ENCODE peak calls at places on chromosomes 4 and X, in four cellular contexts. D, O, U and H are unnamed samples.

GRCh38 chr4:78551420-78552351 is at the start of gene ANXA3:
- DNase-seq in D (no peak), O (peak), U (no peak), H (no peak)

GRCh38 chrX:72216973-72217372 is 21.9 kb downstream of the ERCC6L start:
- DNase-seq in U (no peak), O (no peak), D (peak), H (no peak)

GRCh38 chr4:88522702-88523324 is 763 bp downstream of the PYURF start:
- DNase-seq in O (peak), U (peak), D (peak), H (peak)

GRCh38 chr4:10947898-10948297 is 263.3 kb upstream of the CLNK start:
- DNase-seq in D (no peak), O (no peak), U (no peak), H (no peak)

GRCh38 chrX:19673334-19674040 is 158.2 kb upstream of the MAP3K15 start:
- DNase-seq in U (peak), D (peak), O (peak), H (peak)

GRCh38 chr4:76689079-76689817 is 208.7 kb downstream of the SOWAHB start:
- DNase-seq in O (peak), D (peak), U (no peak), H (peak)

GRCh38 chrX:118211891-118212816 is 95.5 kb upstream of the KLHL13 start:
- DNase-seq in U (no peak), O (no peak), D (no peak), H (no peak)

GRCh38 chr4:182955411-182955810 is 38.2 kb upstream of the DCTD start:
- DNase-seq in D (peak), U (no peak), O (no peak), H (no peak)

GRCh38 chr4:113762061-113762850 is 718 bp upstream of the CAMK2D start:
- DNase-seq in D (peak), U (peak), O (peak), H (peak)

GRCh38 chrX:20112022-20112421 is 4.7 kb downstream of the MAP7D2 start:
- DNase-seq in O (no peak), U (no peak), D (no peak), H (no peak)

GRCh38 chr4:190017357-190018200 is 9.5 kb downstream of the FRG2 start:
- DNase-seq in U (no peak), D (no peak), O (no peak), H (no peak)

GRCh38 chrX:19760345-19760744 is 127.1 kb downstream of the SH3KBP1 start:
- DNase-seq in D (no peak), O (no peak), U (no peak), H (no peak)

GRCh38 chr4:177401658-177402273 is 40.5 kb downstream of the AGA start:
- DNase-seq in D (no peak), U (no peak), O (no peak), H (no peak)

GRCh38 chrX:47815901-47816845 is 20.5 kb upstream of the ZNF81 start:
- DNase-seq in U (peak), D (peak), O (peak), H (peak)

GRCh38 chrX:70508296-70508911 is 63.8 kb downstream of the DLG3 start:
- DNase-seq in O (peak), D (peak), U (peak), H (peak)

GRCh38 chrX:11427082-11428033 is 134.1 kb downstream of the AMELX start:
- DNase-seq in O (peak), U (peak), D (peak), H (no peak)

DNA sequence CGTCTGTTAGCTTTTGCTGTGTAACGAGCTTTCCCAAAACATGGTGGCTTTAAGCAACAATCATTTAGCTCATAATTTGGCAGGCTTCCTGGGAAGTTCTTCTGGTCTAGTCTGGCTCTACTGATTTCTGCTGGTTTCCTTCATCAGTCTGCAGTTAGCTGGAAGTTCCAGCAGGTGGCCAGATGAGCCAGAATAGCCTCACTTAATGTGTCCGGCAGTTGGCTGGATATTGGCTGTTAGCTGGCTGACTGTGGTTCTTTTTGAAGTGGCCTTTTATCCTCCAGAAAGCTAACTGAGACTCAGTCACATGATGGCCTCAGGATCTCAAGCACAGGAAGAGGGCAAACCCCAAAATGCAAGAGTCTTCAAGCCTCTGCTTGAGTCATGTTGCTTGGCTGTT is 34.9 kb downstream of the FTHL17 start:
- DNase-seq in D (peak), U (peak), O (peak), H (peak)
- TF ChIP-seq CTCF in D (peak), U (peak), O (peak), H (peak)

DNA sequence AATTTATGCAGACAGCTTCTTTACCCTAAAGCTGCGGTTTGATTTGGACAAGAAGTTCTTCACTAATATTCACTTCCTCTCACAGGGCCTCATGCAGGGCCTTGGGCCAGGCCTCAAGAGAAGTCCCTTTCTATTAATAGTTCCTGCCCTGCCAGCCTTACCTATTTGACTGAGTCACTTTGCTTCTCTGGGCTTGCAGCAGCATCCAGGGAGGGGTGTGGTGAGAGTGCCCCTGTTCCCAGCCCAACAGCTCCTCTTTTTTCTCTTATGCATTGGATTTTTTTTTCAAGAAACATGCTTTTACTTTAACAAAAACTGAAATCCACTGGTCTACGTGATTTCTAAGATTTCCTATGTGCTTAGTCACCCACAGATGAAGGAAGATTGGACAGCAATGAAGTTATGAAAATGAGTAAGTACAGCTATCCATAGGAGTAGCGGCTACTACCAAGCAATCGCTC is 26.7 kb downstream of the FAM156B start:
- DNase-seq in U (peak), D (peak), O (peak), H (peak)
- H3K4me3 ChIP-seq in U (no peak), D (no peak), O (no peak), H (no peak)

DNA sequence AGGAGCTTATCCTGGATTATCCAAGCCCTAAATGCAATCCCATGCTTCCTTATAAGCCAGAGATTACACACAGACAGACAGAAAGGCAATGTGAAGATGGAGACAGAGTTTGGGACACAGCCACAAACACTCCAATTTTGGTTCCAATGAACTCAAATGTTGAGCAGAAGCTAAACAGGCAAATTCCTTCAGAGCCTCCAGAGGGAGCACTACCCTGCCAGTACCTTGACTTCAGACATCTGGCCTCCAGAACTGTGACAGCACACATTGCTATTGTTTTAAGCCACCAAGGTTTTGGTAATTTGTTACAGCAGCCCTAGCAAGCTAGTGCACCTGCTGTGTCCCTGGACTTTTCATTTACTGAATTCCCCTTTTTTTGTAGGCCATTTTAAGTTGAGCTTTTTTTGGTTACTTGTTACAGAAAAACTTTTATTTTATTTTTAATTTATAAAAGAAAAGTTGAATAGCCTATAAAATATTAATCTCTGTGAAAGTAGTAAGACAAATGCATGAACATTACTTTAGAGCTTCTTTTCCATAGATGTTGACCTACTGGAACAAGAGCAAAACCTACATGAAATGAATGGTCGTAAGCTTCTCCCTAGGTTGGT is 33.4 kb upstream of the SRD5A3 start:
- DNase-seq in D (peak), U (peak), O (peak), H (peak)
- TF ChIP-seq CTCF in D (peak), U (peak), O (peak), H (peak)

GRCh38 chrX:48835524-48836329 is at the start of gene PCSK1N:
- DNase-seq in O (no peak), D (no peak), U (no peak), H (no peak)
- H3K4me3 ChIP-seq in O (peak), D (no peak), U (no peak), H (no peak)

DNA sequence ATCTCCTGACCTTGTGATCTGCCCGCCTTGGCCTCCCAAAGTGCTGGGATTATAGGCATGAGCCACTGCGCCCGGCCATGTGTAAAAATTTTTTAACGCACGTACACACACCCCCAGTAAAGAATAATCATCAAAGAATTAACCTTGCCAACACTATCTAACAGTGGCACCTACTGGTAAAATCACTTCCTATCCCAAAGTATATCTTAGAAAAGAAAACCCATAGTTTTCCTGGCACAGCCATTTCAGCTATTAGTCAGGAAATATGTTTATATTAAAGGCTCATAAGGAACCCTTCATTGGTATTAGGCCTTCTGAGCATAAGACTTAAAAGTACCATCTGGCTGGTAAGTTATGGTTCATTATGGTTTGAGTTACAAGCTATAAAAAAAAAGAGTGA is 14.1 kb downstream of the S100G start:
- DNase-seq in O (no peak), D (peak), U (peak), H (peak)
- TF ChIP-seq CTCF in O (no peak), D (peak), U (peak), H (no peak)

DNA sequence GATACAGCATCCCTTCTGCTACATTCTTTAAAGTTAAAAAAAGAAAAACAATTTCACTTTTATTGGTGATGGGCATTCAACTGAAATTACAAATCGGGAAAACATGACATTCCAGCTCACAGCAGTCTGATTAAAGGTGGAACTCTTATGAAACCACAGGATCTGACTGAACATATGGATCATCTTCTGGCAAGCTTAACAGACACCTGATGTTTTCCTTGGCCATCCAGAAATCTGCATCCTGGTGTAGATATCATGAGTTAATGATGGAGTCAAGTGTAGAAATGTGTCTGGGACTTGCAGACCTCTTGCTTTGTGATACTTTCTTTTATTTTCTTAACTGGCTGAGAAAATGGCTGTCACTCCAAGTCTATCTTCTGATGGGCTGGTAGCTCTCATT is 167.9 kb downstream of the CBR4 start:
- DNase-seq in U (peak), O (no peak), D (no peak), H (no peak)
- H3K4me3 ChIP-seq in U (no peak), O (no peak), D (no peak), H (no peak)